ENCODE peak calls at places on chromosomes 3 and 15, in nine cellular contexts. N, I, P, V, D, Q, S, T and E are unnamed samples.

GRCh38 chr3:184284696-184285095 is 8.9 kb downstream of the ECE2 start:
- DNase-seq in Q (peak), T (no peak), N (peak), V (peak), P (peak), S (no peak), I (no peak), D (no peak), E (peak)

GRCh38 chr3:73399106-73399505 is 225.6 kb downstream of the PDZRN3 start:
- DNase-seq in N (no peak), I (no peak), T (no peak), S (no peak), V (no peak), D (no peak), P (no peak), Q (no peak), E (no peak)

GRCh38 chr3:190381356-190381940 is 6.5 kb upstream of the CLDN16 start:
- DNase-seq in P (no peak), T (no peak), I (no peak), Q (no peak), S (no peak), D (no peak), N (peak), V (no peak), E (no peak)

GRCh38 chr3:197546307-197547085 is 9.3 kb downstream of the BDH1 start:
- DNase-seq in D (no peak), P (no peak), S (no peak), V (no peak), N (peak), T (no peak), Q (no peak), I (no peak), E (no peak)

GRCh38 chr3:10116138-10116460 is 624 bp downstream of the BRK1 start:
- DNase-seq in I (no peak), S (no peak), V (no peak), D (no peak), N (peak), T (no peak), Q (no peak), P (no peak), E (peak)

GRCh38 chr3:131538968-131539367 is 36.2 kb upstream of the MRPL3 start:
- DNase-seq in V (no peak), I (no peak), P (no peak), T (no peak), D (no peak), S (no peak), Q (no peak), N (no peak), E (no peak)

GRCh38 chr3:1929788-1930414 is 168.8 kb upstream of the CNTN4 start:
- DNase-seq in T (no peak), D (no peak), P (no peak), V (no peak), N (no peak), Q (no peak), S (no peak), I (no peak), E (no peak)

GRCh38 chr3:188205992-188206416 is 52.0 kb downstream of the LPP start:
- DNase-seq in V (no peak), I (no peak), N (no peak), S (no peak), Q (peak), T (no peak), P (peak), D (no peak), E (no peak)

GRCh38 chr3:14631687-14632444 is 19.7 kb upstream of the CCDC174 start:
- DNase-seq in N (no peak), S (no peak), V (no peak), T (no peak), D (no peak), Q (no peak), P (no peak), I (no peak), E (no peak)

GRCh38 chr15:69713726-69714559 is 261.3 kb downstream of the RPLP1 start:
- DNase-seq in V (peak), I (no peak), Q (no peak), P (no peak), S (no peak), D (no peak), T (no peak), N (peak), E (no peak)

GRCh38 chr15:65862682-65863081 is 6.6 kb upstream of the RAB11A start:
- DNase-seq in T (no peak), Q (peak), N (peak), V (peak), P (peak), I (no peak), S (no peak), D (no peak), E (peak)

GRCh38 chr3:120352017-120352416 is 2.9 kb upstream of the LRRC58 start:
- DNase-seq in P (no peak), T (no peak), V (no peak), I (no peak), D (no peak), N (no peak), S (no peak), Q (no peak), E (no peak)

GRCh38 chr3:120355486-120355885 is 6.3 kb upstream of the LRRC58 start:
- DNase-seq in D (no peak), N (no peak), Q (no peak), T (no peak), P (no peak), S (no peak), I (no peak), V (no peak), E (no peak)

GRCh38 chr3:120353463-120353862 is 4.3 kb upstream of the LRRC58 start:
- DNase-seq in T (no peak), S (no peak), N (no peak), D (no peak), V (no peak), Q (no peak), P (no peak), I (no peak), E (no peak)

DNA sequence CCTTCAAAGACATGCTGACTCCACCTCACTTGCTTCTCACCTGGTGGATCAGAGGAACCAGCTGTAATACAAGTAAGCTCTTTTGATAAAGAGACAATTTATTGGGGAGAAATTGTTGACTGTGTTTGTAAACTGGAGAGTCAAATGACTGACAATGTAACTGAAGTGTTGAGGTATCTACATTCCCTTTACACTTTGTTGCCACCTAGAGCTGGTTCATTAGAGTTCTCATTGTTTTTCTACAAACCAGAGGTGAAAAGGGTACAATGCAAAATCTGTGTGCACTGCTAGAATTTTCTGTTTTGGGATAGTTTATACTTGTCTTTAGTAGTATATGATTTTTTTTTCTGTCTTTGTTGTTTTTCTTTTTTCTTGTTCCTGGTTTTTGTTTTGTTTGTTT is 8.7 kb upstream of the LRRC58 start:
- DNase-seq in T (no peak), S (no peak), P (no peak), Q (peak), N (no peak), D (no peak), V (no peak), I (no peak), E (no peak)
- TF ChIP-seq CTCF in T (no peak), S (no peak), P (no peak), Q (no peak), N (no peak), D (no peak), V (peak), I (no peak), E (no peak)

GRCh38 chr15:41603941-41604660 is 45.1 kb downstream of the TYRO3 start:
- DNase-seq in Q (peak), V (peak), I (peak), N (peak), D (peak), S (peak), T (no peak), P (peak), E (peak)
- H3K27ac ChIP-seq in Q (no peak), V (no peak), I (no peak), N (no peak), D (peak), S (no peak), T (peak), P (no peak), E (peak)

GRCh38 chr3:57141719-57142118 is 23.4 kb downstream of the IL17RD start:
- DNase-seq in D (no peak), Q (no peak), P (no peak), S (peak), N (no peak), I (no peak), T (no peak), V (no peak), E (no peak)
- TF ChIP-seq CTCF in D (no peak), Q (no peak), P (peak), S (no peak), N (peak), I (no peak), T (no peak), V (no peak), E (peak)

GRCh38 chr15:96344120-96344705 is 13.7 kb downstream of the NR2F2 start:
- DNase-seq in I (no peak), Q (peak), D (no peak), V (no peak), N (no peak), S (no peak), P (peak), T (no peak), E (peak)

GRCh38 chr15:96344706-96345559 is 14.4 kb downstream of the NR2F2 start:
- DNase-seq in V (no peak), D (no peak), I (no peak), P (peak), T (no peak), N (no peak), S (peak), Q (peak), E (peak)

GRCh38 chr15:96342611-96343528 is 12.4 kb downstream of the NR2F2 start:
- DNase-seq in S (peak), T (no peak), P (peak), I (no peak), D (no peak), V (no peak), N (no peak), Q (peak), E (peak)

GRCh38 chr15:96342143-96342466 is 11.6 kb downstream of the NR2F2 start:
- DNase-seq in I (no peak), S (no peak), N (no peak), V (no peak), P (no peak), Q (no peak), T (peak), D (no peak), E (no peak)

GRCh38 chr15:96343529-96344072 is 13.1 kb downstream of the NR2F2 start:
- DNase-seq in Q (peak), D (no peak), P (peak), V (no peak), I (no peak), S (peak), N (no peak), T (no peak), E (no peak)
- H3K27ac ChIP-seq in Q (no peak), D (peak), P (no peak), V (no peak), I (peak), S (peak), N (no peak), T (peak), E (peak)

GRCh38 chr3:126267169-126267975 is 87.0 kb upstream of the ALDH1L1 start:
- DNase-seq in D (peak), P (peak), I (peak), Q (peak), S (peak), T (peak), V (no peak), N (peak), E (peak)
- TF ChIP-seq CTCF in D (peak), P (peak), I (peak), Q (no peak), S (peak), T (peak), V (no peak), N (peak), E (peak)

GRCh38 chr15:37056168-37056893 is 44.0 kb downstream of the MEIS2 start:
- DNase-seq in Q (peak), P (peak), I (no peak), T (no peak), V (no peak), S (no peak), N (no peak), D (peak), E (no peak)
- H3K27ac ChIP-seq in Q (no peak), P (peak), I (no peak), T (peak), V (no peak), S (peak), N (no peak), D (no peak), E (no peak)

GRCh38 chr3:179880868-179881267 is 155.9 kb downstream of the PEX5L start:
- DNase-seq in P (peak), N (no peak), D (no peak), V (no peak), Q (peak), S (no peak), T (peak), I (no peak), E (no peak)
- TF ChIP-seq CTCF in P (no peak), N (no peak), D (no peak), V (no peak), Q (no peak), S (no peak), T (no peak), I (no peak), E (no peak)

DNA sequence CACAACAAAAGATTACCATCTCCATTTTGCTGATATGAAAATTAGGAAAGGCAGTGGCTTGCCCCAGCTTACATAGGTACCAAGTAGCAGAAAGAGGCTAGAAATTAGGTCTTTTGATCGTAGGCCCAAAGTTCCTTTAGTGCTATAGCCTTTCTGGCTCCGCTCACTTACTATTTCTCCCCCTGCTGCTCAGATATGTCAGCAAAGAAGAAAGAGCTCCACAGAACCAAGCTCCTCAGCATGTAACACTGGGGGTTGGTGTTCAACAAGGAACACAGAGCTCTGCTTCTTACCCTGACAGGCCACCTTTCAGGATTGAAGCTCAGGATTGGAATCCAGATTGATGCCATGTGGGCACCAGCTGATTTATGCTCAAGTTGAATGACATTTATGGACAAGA is 6.2 kb upstream of the IL12A start:
- DNase-seq in S (no peak), Q (peak), I (no peak), T (peak), V (no peak), P (no peak), N (no peak), D (no peak), E (no peak)
- H3K27ac ChIP-seq in S (no peak), Q (no peak), I (no peak), T (no peak), V (no peak), P (no peak), N (no peak), D (no peak), E (no peak)